ENCODE peak calls at places on chromosomes 13 and 19, in six cellular contexts. G is CD4-positive, alpha-beta T cell; L is fibroblast of the aortic adventitia; U is C1 segment of cervical spinal cord; F is amniotic stem cell; H is amniotic epithelial cell. R is an unnamed sample.

GRCh38 chr13:89832827-89833226 is 1514.7 kb upstream of the MIR17HG start:
- DNase-seq in F (no peak), H (peak; percentile 7), L (no peak), G (no peak), U (no peak), R (no peak)

GRCh38 chr13:100131863-100132574 is 43.1 kb downstream of the PCCA start:
- DNase-seq in L (peak; percentile 57), H (peak; percentile 85), G (peak; percentile 8), F (peak; percentile 27), U (peak; percentile 30), R (no peak)

GRCh38 chr13:40660270-40660669 is 6.2 kb downstream of the FOXO1 start:
- DNase-seq in G (no peak), U (no peak), H (no peak), F (no peak), L (peak; percentile 52), R (no peak)

GRCh38 chr19:50601407-50602088 is 33.3 kb upstream of the LRRC4B start:
- DNase-seq in L (no peak), H (no peak), G (no peak), U (no peak), F (no peak), R (no peak)

GRCh38 chr13:113001251-113002140 is 32.5 kb downstream of the MCF2L start:
- DNase-seq in G (no peak), L (no peak), U (no peak), H (no peak), F (no peak), R (no peak)

GRCh38 chr13:21237081-21237480 is 60.6 kb downstream of the MRPL57 start:
- DNase-seq in L (no peak), U (no peak), G (no peak), F (no peak), H (no peak), R (no peak)

GRCh38 chr19:3006075-3006767 is 22.9 kb downstream of the TLE2 start:
- DNase-seq in H (no peak), G (no peak), F (no peak), L (no peak), U (no peak), R (no peak)

GRCh38 chr13:95500136-95500718 is 52.3 kb upstream of the CLDN10 start:
- DNase-seq in G (no peak), L (no peak), H (no peak), F (no peak), U (no peak), R (no peak)

GRCh38 chr19:47122359-47123335 is 8.0 kb upstream of the SAE1 start:
- DNase-seq in U (no peak), H (peak; percentile 83), L (peak; percentile 81), G (no peak), F (peak; percentile 42), R (no peak)

GRCh38 chr19:29866011-29866410 is 54.2 kb downstream of the CCNE1 start:
- DNase-seq in G (no peak), F (no peak), H (no peak), U (no peak), L (no peak), R (no peak)

GRCh38 chr19:45253396-45254027 is 2.4 kb downstream of the MARK4 start:
- DNase-seq in F (no peak), H (peak; percentile 50), L (peak; percentile 16), U (no peak), G (no peak), R (no peak)

GRCh38 chr13:75610466-75610865 is 25.7 kb upstream of the LMO7 start:
- DNase-seq in H (no peak), L (no peak), U (no peak), G (no peak), F (no peak), R (no peak)

GRCh38 chr13:20924758-20925394 is 22.3 kb upstream of the XPO4 start:
- DNase-seq in U (peak; percentile 24), H (peak; percentile 77), F (peak; percentile 82), L (peak; percentile 90), G (peak; percentile 67), R (peak; percentile 35)

GRCh38 chr19:7861619-7862412 is 12.4 kb downstream of the PRR36 start:
- DNase-seq in L (no peak), G (no peak), H (no peak), U (no peak), F (no peak), R (no peak)

GRCh38 chr13:98651716-98652115 is 74.8 kb upstream of the STK24 start:
- DNase-seq in H (no peak), U (no peak), G (no peak), L (no peak), F (no peak), R (no peak)

GRCh38 chr13:45873491-45874360 is 22.2 kb upstream of the SIAH3 start:
- DNase-seq in H (no peak), U (no peak), L (peak; percentile 40), F (no peak), G (no peak), R (no peak)

GRCh38 chr19:46413262-46414031 is at the start of gene CCDC8:
- DNase-seq in U (no peak), G (no peak), H (peak; percentile 98), L (peak; percentile 91), F (peak; percentile 44), R (no peak)

GRCh38 chr13:40777166-40777956 is 6.4 kb upstream of the MRPS31 start:
- DNase-seq in L (peak; percentile 68), H (peak; percentile 54), U (no peak), F (peak; percentile 8), G (peak; percentile 21), R (no peak)

GRCh38 chr13:113874579-113875428 is 10.9 kb upstream of the GAS6 start:
- DNase-seq in H (no peak), F (no peak), G (no peak), U (no peak), L (no peak), R (no peak)

GRCh38 chr19:47004012-47004465 is 15.6 kb upstream of the NPAS1 start:
- DNase-seq in L (no peak), G (no peak), U (no peak), F (no peak), H (no peak), R (no peak)

R was measured in activated T-helper 9 cell treated with anti-CD3 and anti-CD28 coated beads, Interleukin-2, amount 50 U/mL, for 16 hours.